ENCODE peak calls at places on chromosomes 11 and 22, in four cellular contexts. One of them, this sample, is unnamed.

GRCh38 chr22:49699476-49699875 is 128.2 kb downstream of the BRD1 start:
- DNase-seq in GM04503: no peak
- DNase-seq in GM06990: no peak
- DNase-seq in fibroblast of villous mesenchyme: no peak
- DNase-seq in this sample: no peak

GRCh38 chr11:108019870-108020540 is 11.3 kb downstream of the CUL5 start:
- DNase-seq in GM06990: no peak
- DNase-seq in fibroblast of villous mesenchyme: peak; percentile 62
- DNase-seq in GM04503: no peak
- DNase-seq in this sample: no peak

GRCh38 chr11:36868380-36868779 is 270.3 kb upstream of the RAG2 start:
- DNase-seq in fibroblast of villous mesenchyme: no peak
- DNase-seq in GM06990: no peak
- DNase-seq in GM04503: no peak
- DNase-seq in this sample: peak; percentile 64

GRCh38 chr11:94183886-94184264 is 55.2 kb downstream of the PANX1 start:
- DNase-seq in fibroblast of villous mesenchyme: peak; percentile 58
- DNase-seq in GM04503: no peak
- DNase-seq in GM06990: peak; percentile 22
- DNase-seq in this sample: peak; percentile 80

GRCh38 chr11:65459552-65459951 is 37.0 kb downstream of the NEAT1 start:
- DNase-seq in fibroblast of villous mesenchyme: no peak
- DNase-seq in GM04503: no peak
- DNase-seq in GM06990: no peak
- DNase-seq in this sample: no peak

GRCh38 chr11:132655187-132655855 is 877.0 kb downstream of the OPCML start:
- DNase-seq in GM06990: no peak
- DNase-seq in GM04503: no peak
- DNase-seq in fibroblast of villous mesenchyme: no peak
- DNase-seq in this sample: no peak

GRCh38 chr11:66367561-66368312 is 3.8 kb downstream of the SLC29A2 start:
- DNase-seq in GM04503: no peak
- DNase-seq in GM06990: no peak
- DNase-seq in fibroblast of villous mesenchyme: no peak
- DNase-seq in this sample: no peak

GRCh38 chr11:78230161-78230877 is 41.6 kb downstream of the USP35 start:
- DNase-seq in GM06990: no peak
- DNase-seq in GM04503: no peak
- DNase-seq in fibroblast of villous mesenchyme: no peak
- DNase-seq in this sample: peak; percentile 28

GRCh38 chr22:29517215-29517908 is 36.2 kb downstream of the THOC5 start:
- DNase-seq in GM06990: no peak
- DNase-seq in GM04503: no peak
- DNase-seq in fibroblast of villous mesenchyme: no peak
- DNase-seq in this sample: no peak

GRCh38 chr11:59212744-59213573 is at the start of gene MPEG1:
- DNase-seq in GM04503: no peak
- DNase-seq in fibroblast of villous mesenchyme: no peak
- DNase-seq in GM06990: peak; percentile 49
- DNase-seq in this sample: no peak

GRCh38 chr22:47397673-47398072 is 635.2 kb downstream of the TBC1D22A start:
- DNase-seq in GM04503: no peak
- DNase-seq in GM06990: no peak
- DNase-seq in fibroblast of villous mesenchyme: no peak
- DNase-seq in this sample: no peak

GRCh38 chr11:114848027-114848426 is 169.7 kb downstream of the NXPE2 start:
- DNase-seq in fibroblast of villous mesenchyme: no peak
- DNase-seq in GM04503: no peak
- DNase-seq in GM06990: no peak
- DNase-seq in this sample: no peak

GRCh38 chr11:36008576-36008975 is 64.7 kb downstream of the LDLRAD3 start:
- DNase-seq in GM06990: no peak
- DNase-seq in fibroblast of villous mesenchyme: no peak
- DNase-seq in GM04503: no peak
- DNase-seq in this sample: no peak

GRCh38 chr11:36149538-36150242 is 139.5 kb downstream of the COMMD9 start:
- DNase-seq in fibroblast of villous mesenchyme: peak; percentile 96
- DNase-seq in GM04503: peak; percentile 92
- DNase-seq in GM06990: peak; percentile 67
- DNase-seq in this sample: peak; percentile 100

GRCh38 chr22:39773976-39774539 is 119.5 kb downstream of the ENTHD1 start:
- DNase-seq in GM06990: peak; percentile 49
- DNase-seq in fibroblast of villous mesenchyme: peak; percentile 16
- DNase-seq in GM04503: no peak
- DNase-seq in this sample: no peak

GRCh38 chr11:62853279-62853965 is 14.0 kb upstream of the WDR74 start:
- DNase-seq in fibroblast of villous mesenchyme: no peak
- DNase-seq in GM06990: no peak
- DNase-seq in GM04503: no peak
- DNase-seq in this sample: no peak

GRCh38 chr11:46967962-46968361 is 31.4 kb downstream of the CSTPP1 start:
- DNase-seq in GM06990: no peak
- DNase-seq in GM04503: no peak
- DNase-seq in fibroblast of villous mesenchyme: no peak
- DNase-seq in this sample: no peak

GRCh38 chr11:77065878-77066228 is 918 bp upstream of the CAPN5 start:
- DNase-seq in GM06990: no peak
- DNase-seq in GM04503: no peak
- DNase-seq in fibroblast of villous mesenchyme: peak; percentile 80
- DNase-seq in this sample: peak; percentile 39

GRCh38 chr22:49008682-49009235 is 818.9 kb downstream of the BRD1 start:
- DNase-seq in GM04503: no peak
- DNase-seq in fibroblast of villous mesenchyme: no peak
- DNase-seq in GM06990: no peak
- DNase-seq in this sample: no peak

GRCh38 chr11:2898366-2899079 is 12.9 kb upstream of the CDKN1C start:
- DNase-seq in fibroblast of villous mesenchyme: peak; percentile 93
- DNase-seq in GM06990: no peak
- DNase-seq in GM04503: peak; percentile 54
- DNase-seq in this sample: peak; percentile 85

GRCh38 chr11:94100253-94100652 is 28.4 kb upstream of the PANX1 start:
- DNase-seq in GM06990: no peak
- DNase-seq in fibroblast of villous mesenchyme: no peak
- DNase-seq in GM04503: no peak
- DNase-seq in this sample: no peak

GRCh38 chr11:22359295-22359694 is 21.1 kb downstream of the SLC17A6 start:
- DNase-seq in GM04503: no peak
- DNase-seq in GM06990: no peak
- DNase-seq in fibroblast of villous mesenchyme: no peak
- DNase-seq in this sample: no peak

GRCh38 chr11:103637250-103637649 is 399.2 kb upstream of the DDI1 start:
- DNase-seq in GM06990: no peak
- DNase-seq in fibroblast of villous mesenchyme: peak; percentile 55
- DNase-seq in GM04503: no peak
- DNase-seq in this sample: no peak

GRCh38 chr11:67167086-67167485 is 48.0 kb downstream of the KDM2A start:
- DNase-seq in GM06990: no peak
- DNase-seq in fibroblast of villous mesenchyme: no peak
- DNase-seq in GM04503: no peak
- DNase-seq in this sample: no peak

GRCh38 chr11:72703281-72704008 is 29.2 kb upstream of the PDE2A start:
- DNase-seq in GM06990: no peak
- DNase-seq in fibroblast of villous mesenchyme: peak; percentile 81
- DNase-seq in GM04503: peak; percentile 66
- DNase-seq in this sample: no peak

GRCh38 chr22:44287121-44287693 is 25.5 kb downstream of the SHISAL1 start:
- DNase-seq in GM04503: no peak
- DNase-seq in fibroblast of villous mesenchyme: no peak
- DNase-seq in GM06990: no peak
- DNase-seq in this sample: no peak

GRCh38 chr11:64088159-64089026 is 52.7 kb downstream of the FLRT1 start:
- DNase-seq in GM06990: no peak
- DNase-seq in GM04503: no peak
- DNase-seq in fibroblast of villous mesenchyme: no peak
- DNase-seq in this sample: peak; percentile 21

GRCh38 chr22:26579331-26579886 is 10.5 kb downstream of the TPST2 start:
- DNase-seq in GM06990: peak; percentile 79
- DNase-seq in fibroblast of villous mesenchyme: no peak
- DNase-seq in GM04503: no peak
- DNase-seq in this sample: no peak

GRCh38 chr11:125001073-125001764 is 47.2 kb downstream of the CCDC15 start:
- DNase-seq in GM04503: no peak
- DNase-seq in GM06990: no peak
- DNase-seq in fibroblast of villous mesenchyme: no peak
- DNase-seq in this sample: no peak

GRCh38 chr22:37492428-37493344 is 6.5 kb upstream of the MFNG start:
- DNase-seq in GM06990: no peak
- DNase-seq in GM04503: peak; percentile 25
- DNase-seq in fibroblast of villous mesenchyme: peak; percentile 49
- DNase-seq in this sample: peak; percentile 82

GRCh38 chr11:131408011-131408640 is 37.7 kb downstream of the NTM start:
- DNase-seq in GM04503: peak; percentile 8
- DNase-seq in fibroblast of villous mesenchyme: peak; percentile 11
- DNase-seq in GM06990: no peak
- DNase-seq in this sample: peak; percentile 68

GRCh38 chr22:20843501-20843900 is 15.1 kb downstream of the PI4KA start:
- DNase-seq in GM04503: no peak
- DNase-seq in fibroblast of villous mesenchyme: no peak
- DNase-seq in GM06990: no peak
- DNase-seq in this sample: no peak

GRCh38 chr11:109184376-109184775 is 237.6 kb upstream of the C11orf87 start:
- DNase-seq in GM04503: no peak
- DNase-seq in fibroblast of villous mesenchyme: no peak
- DNase-seq in GM06990: no peak
- DNase-seq in this sample: no peak

GRCh38 chr11:776459-777287 is 614 bp downstream of the GATD1 start:
- DNase-seq in fibroblast of villous mesenchyme: peak; percentile 36
- DNase-seq in GM04503: no peak
- DNase-seq in GM06990: peak; percentile 63
- DNase-seq in this sample: peak; percentile 28

GRCh38 chr22:16824718-16825687 is at the start of gene XKR3:
- DNase-seq in GM06990: no peak
- DNase-seq in fibroblast of villous mesenchyme: no peak
- DNase-seq in GM04503: no peak
- DNase-seq in this sample: peak; percentile 57